ENCODE peak calls at places on chromosome 6, in ten cellular contexts. Z, M, L, O, B, P, S, C, R and K are unnamed samples.

GRCh38 chr6:163392533-163392932 is 22.0 kb upstream of the QKI start:
- DNase-seq in Z (peak), M (peak), L (no peak), O (no peak), B (peak), P (peak), S (peak), C (no peak), R (no peak), K (no peak)

GRCh38 chr6:113644861-113645575 is 212.1 kb upstream of the MARCKS start:
- DNase-seq in Z (no peak), M (peak), L (no peak), O (no peak), B (peak), P (no peak), S (no peak), C (no peak), R (no peak), K (no peak)

GRCh38 chr6:17589402-17590116 is 10.5 kb upstream of the FAM8A1 start:
- DNase-seq in Z (no peak), M (peak), L (no peak), O (no peak), B (peak), P (peak), S (no peak), C (no peak), R (peak), K (peak)

GRCh38 chr6:64520050-64520449 is 884.4 kb downstream of the PHF3 start:
- DNase-seq in Z (no peak), M (peak), L (no peak), O (no peak), B (peak), P (peak), S (no peak), C (no peak), R (no peak), K (no peak)

GRCh38 chr6:114075777-114076176 is 104.8 kb upstream of the HDAC2 start:
- DNase-seq in Z (no peak), M (no peak), L (no peak), O (no peak), B (no peak), P (no peak), S (no peak), C (no peak), R (no peak), K (no peak)

GRCh38 chr6:64280569-64280968 is 645.0 kb downstream of the PHF3 start:
- DNase-seq in Z (peak), M (no peak), L (no peak), O (no peak), B (peak), P (peak), S (no peak), C (no peak), R (peak), K (no peak)

GRCh38 chr6:19472168-19472567 is 365.0 kb upstream of the ID4 start:
- DNase-seq in Z (no peak), M (peak), L (no peak), O (no peak), B (peak), P (peak), S (no peak), C (no peak), R (no peak), K (no peak)

GRCh38 chr6:25280617-25280990 is 1.4 kb downstream of the CARMIL1 start:
- DNase-seq in Z (no peak), M (no peak), L (no peak), O (no peak), B (peak), P (peak), S (no peak), C (no peak), R (no peak), K (peak)

GRCh38 chr6:27591660-27592059 is 118.8 kb upstream of the ZNF184 start:
- DNase-seq in Z (no peak), M (peak), L (no peak), O (no peak), B (peak), P (peak), S (no peak), C (no peak), R (no peak), K (no peak)

GRCh38 chr6:2842139-2842552 is 483 bp upstream of the SERPINB1 start:
- DNase-seq in Z (no peak), M (no peak), L (no peak), O (no peak), B (no peak), P (no peak), S (no peak), C (no peak), R (no peak), K (no peak)
- H3K4me3 ChIP-seq in Z (no peak), M (peak), L (peak), O (peak), B (no peak), P (no peak), S (peak), C (peak), R (peak), K (peak)

GRCh38 chr6:42047790-42048405 is 2.4 kb upstream of the TAF8 start:
- DNase-seq in Z (no peak), M (no peak), L (peak), O (peak), B (no peak), P (no peak), S (no peak), C (no peak), R (no peak), K (no peak)
- H3K27ac ChIP-seq in Z (peak), M (no peak), L (peak), O (peak), B (no peak), P (peak), S (peak), C (peak), R (peak), K (peak)

DNA sequence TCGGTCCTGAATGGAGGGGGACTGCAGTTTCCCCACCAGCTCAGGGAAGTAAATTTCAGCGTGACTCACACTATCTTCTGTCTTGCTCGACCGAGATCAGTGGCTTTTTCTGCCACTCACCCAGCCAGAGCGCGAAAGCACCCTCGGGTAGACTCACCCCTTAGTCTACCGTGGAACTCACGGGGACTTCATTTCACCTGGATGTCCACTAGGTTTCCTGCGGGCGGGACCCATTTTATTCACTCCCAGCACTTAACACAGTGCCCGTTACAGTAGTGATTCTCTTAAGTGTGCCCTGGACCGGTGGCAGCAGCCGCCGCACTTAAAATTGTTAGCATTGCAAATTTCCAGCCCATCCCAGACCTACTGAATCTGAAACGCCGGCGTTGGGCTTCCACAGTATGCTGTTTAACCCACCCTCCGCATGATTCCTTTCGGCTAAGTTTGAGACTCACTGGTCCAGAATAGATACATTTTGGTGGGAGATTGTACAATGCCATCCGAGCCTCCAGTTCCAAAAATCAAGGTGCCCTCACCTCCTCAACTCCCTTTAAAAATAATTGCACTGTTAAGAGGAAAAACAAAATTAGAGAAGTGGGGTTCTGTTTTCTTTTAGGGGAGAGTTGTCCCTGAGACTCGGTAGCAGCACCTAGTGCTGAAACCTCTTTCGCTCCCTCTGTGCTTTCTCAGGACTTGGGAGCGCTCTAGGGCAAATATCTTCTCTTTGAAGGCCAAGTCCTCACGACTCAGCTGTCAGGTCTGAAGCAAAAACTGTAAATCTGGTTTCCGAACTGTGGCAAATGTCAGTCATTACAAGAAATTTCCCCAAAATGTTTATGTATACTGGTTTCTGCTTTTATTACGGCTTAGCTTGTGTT is 1.0 kb downstream of the SMPDL3A start:
- DNase-seq in Z (no peak), M (peak), L (peak), O (no peak), B (no peak), P (peak), S (peak), C (no peak), R (peak), K (no peak)
- H3K4me3 ChIP-seq in Z (peak), M (peak), L (peak), O (peak), B (peak), P (peak), S (peak), C (peak), R (peak), K (no peak)

DNA sequence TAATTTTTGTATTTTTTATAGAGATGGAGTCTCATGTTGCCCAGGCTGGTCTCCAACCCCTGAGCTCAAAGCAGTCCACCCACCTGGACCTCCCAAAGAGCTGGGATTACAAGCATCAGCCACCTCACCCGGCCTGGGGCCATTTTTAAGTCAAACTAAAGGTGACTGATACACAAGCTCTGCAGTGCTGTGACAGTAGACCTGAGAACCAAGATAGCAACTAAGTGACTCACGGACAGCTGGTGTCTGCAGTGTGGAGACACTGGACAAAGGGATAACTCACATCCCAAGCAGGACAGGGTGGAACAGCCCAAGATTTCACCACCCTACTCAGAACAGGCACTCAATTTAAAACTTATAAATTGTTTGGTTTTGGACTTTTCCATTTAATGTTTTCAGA is 402.5 kb downstream of the CD83 start:
- DNase-seq in Z (no peak), M (no peak), L (no peak), O (no peak), B (no peak), P (no peak), S (no peak), C (no peak), R (no peak), K (no peak)
- H3K27ac ChIP-seq in Z (no peak), M (no peak), L (no peak), O (no peak), B (no peak), P (no peak), S (no peak), C (no peak), R (no peak), K (no peak)

GRCh38 chr6:37257634-37258404 is at the start of the genes TBC1D22B and TMEM217:
- DNase-seq in Z (peak), M (peak), L (peak), O (peak), B (peak), P (peak), S (peak), C (peak), R (peak), K (peak)
- H3K4me3 ChIP-seq in Z (peak), M (peak), L (peak), O (peak), B (peak), P (peak), S (peak), C (peak), R (peak), K (peak)

GRCh38 chr6:46704562-46704961 is 16.9 kb downstream of the TDRD6 start:
- DNase-seq in Z (no peak), M (peak), L (no peak), O (no peak), B (peak), P (no peak), S (no peak), C (no peak), R (no peak), K (no peak)
- H3K27ac ChIP-seq in Z (no peak), M (no peak), L (no peak), O (no peak), B (no peak), P (no peak), S (no peak), C (no peak), R (no peak), K (no peak)

DNA sequence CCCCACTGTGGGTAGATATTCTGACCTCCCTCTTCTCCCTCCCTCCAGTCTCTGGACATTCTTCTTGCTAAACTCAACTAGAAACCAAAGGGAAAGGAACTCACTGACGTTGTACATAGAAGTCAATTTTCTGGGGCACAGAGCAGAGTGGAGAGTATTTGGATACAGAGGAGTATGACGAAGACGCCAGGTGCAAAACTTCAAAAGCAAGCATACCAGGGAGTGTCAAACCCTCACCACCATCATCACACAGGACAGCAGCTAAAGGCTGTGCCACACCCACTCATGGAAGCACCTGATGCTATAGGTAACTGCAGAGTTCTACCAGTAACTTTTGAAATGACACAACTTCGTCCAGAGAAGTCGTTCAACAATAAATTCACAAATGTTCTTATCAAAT is 64.8 kb downstream of the FYN start:
- DNase-seq in Z (no peak), M (no peak), L (no peak), O (no peak), B (no peak), P (no peak), S (no peak), C (no peak), R (no peak), K (peak)
- H3K4me3 ChIP-seq in Z (no peak), M (no peak), L (no peak), O (no peak), B (no peak), P (no peak), S (no peak), C (no peak), R (no peak), K (peak)

GRCh38 chr6:53433617-53434285 is 85.0 kb upstream of the ELOVL5 start:
- DNase-seq in Z (no peak), M (no peak), L (no peak), O (no peak), B (no peak), P (no peak), S (peak), C (no peak), R (no peak), K (no peak)
- H3K27ac ChIP-seq in Z (no peak), M (no peak), L (no peak), O (no peak), B (no peak), P (peak), S (peak), C (no peak), R (no peak), K (no peak)